ENCODE peak calls at places on chromosomes 11 and 22, in ten cellular contexts. A is HFFc6; U is choroid plexus epithelial cell; N is IMR-90; Y is endothelial cell; F is GM13977; B is chondrocyte; J is CD8-positive, alpha-beta T cell; O is cardiac muscle cell; V is kidney epithelial cell. Q is an unnamed sample.

GRCh38 chr22:17865183-17866055 is 91.2 kb upstream of the BID start:
- DNase-seq in A (no peak), U (no peak), N (no peak), Y (no peak), F (no peak), B (no peak), J (no peak), O (no peak), V (no peak), Q (no peak)

GRCh38 chr11:86708671-86709070 is 36.3 kb upstream of the ME3 start:
- DNase-seq in A (no peak), U (no peak), N (no peak), Y (no peak), F (no peak), B (no peak), J (no peak), O (no peak), V (no peak), Q (no peak)

GRCh38 chr22:22210375-22210774 is 34.2 kb upstream of the VPREB1 start:
- DNase-seq in A (peak), U (peak), N (peak), Y (no peak), F (peak), B (no peak), J (peak), O (no peak), V (peak), Q (peak)

GRCh38 chr11:133948711-133949110 is 8.1 kb downstream of the IGSF9B start:
- DNase-seq in A (no peak), U (no peak), N (no peak), Y (no peak), F (no peak), B (no peak), J (no peak), O (no peak), V (no peak), Q (no peak)

GRCh38 chr11:6357222-6357621 is 33.1 kb upstream of the SMPD1 start:
- DNase-seq in A (peak), U (peak), N (peak), Y (no peak), F (no peak), B (no peak), J (no peak), O (no peak), V (peak), Q (no peak)

GRCh38 chr22:32539631-32540449 is 65.2 kb downstream of the FBXO7 start:
- DNase-seq in A (no peak), U (no peak), N (no peak), Y (no peak), F (no peak), B (no peak), J (no peak), O (peak), V (no peak), Q (no peak)

GRCh38 chr22:24178502-24179440 is 2.5 kb upstream of the SUSD2 start:
- DNase-seq in A (no peak), U (no peak), N (no peak), Y (no peak), F (no peak), B (no peak), J (no peak), O (no peak), V (no peak), Q (no peak)

GRCh38 chr11:128318856-128319474 is 268.4 kb downstream of the ETS1 start:
- DNase-seq in A (no peak), U (peak), N (peak), Y (no peak), F (peak), B (no peak), J (peak), O (no peak), V (no peak), Q (peak)

GRCh38 chr11:122852071-122852831 is 14.0 kb downstream of the CRTAM start:
- DNase-seq in A (peak), U (peak), N (peak), Y (no peak), F (no peak), B (no peak), J (peak), O (no peak), V (no peak), Q (no peak)

GRCh38 chr11:62671604-62672528 is at the start of the genes LBHD1 and UQCC3:
- DNase-seq in A (peak), U (peak), N (peak), Y (peak), F (peak), B (no peak), J (peak), O (peak), V (no peak), Q (peak)

GRCh38 chr11:13098067-13098466 is 89.0 kb downstream of the RASSF10 start:
- DNase-seq in A (no peak), U (no peak), N (no peak), Y (no peak), F (no peak), B (no peak), J (no peak), O (no peak), V (no peak), Q (no peak)

GRCh38 chr11:113181094-113181493 is 133.3 kb upstream of the TTC12 start:
- DNase-seq in A (no peak), U (no peak), N (no peak), Y (no peak), F (no peak), B (no peak), J (no peak), O (no peak), V (no peak), Q (no peak)
- TF ChIP-seq CTCF in A (no peak), U (no peak), N (no peak), Y (no peak), F (no peak), B (no peak), J (no peak), O (no peak), V (no peak), Q (no peak)

DNA sequence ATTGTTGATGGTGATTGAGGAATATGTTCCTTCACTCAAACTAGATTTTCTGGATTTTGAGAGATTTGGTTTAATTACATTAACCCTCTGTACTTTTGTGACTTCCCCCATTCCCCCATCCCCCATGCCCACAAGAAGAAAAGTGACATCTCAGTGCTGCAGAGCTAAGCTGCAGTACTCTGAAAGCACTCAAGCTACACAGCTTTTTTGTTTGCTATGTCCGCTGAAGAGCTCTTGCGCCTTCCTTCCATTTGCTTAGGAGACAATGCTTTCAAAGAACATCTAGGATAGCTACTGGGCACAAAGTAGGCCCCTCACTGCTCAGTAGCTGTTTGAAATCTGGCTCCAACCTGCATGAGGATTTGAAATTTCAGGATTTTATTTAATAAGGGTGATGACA is 69.7 kb downstream of the SLC17A6 start:
- DNase-seq in A (no peak), U (no peak), N (no peak), Y (no peak), F (no peak), B (no peak), J (no peak), O (no peak), V (no peak), Q (no peak)
- TF ChIP-seq CTCF in A (no peak), U (no peak), N (no peak), Y (no peak), F (no peak), B (no peak), J (no peak), O (no peak), V (no peak), Q (no peak)

GRCh38 chr11:90639687-90640086 is 416.8 kb upstream of the CHORDC1 start:
- DNase-seq in A (no peak), U (peak), N (no peak), Y (no peak), F (no peak), B (no peak), J (no peak), O (peak), V (no peak), Q (no peak)
- TF ChIP-seq CTCF in A (peak), U (peak), N (no peak), Y (peak), F (peak), B (peak), J (no peak), O (no peak), V (peak), Q (no peak)

DNA sequence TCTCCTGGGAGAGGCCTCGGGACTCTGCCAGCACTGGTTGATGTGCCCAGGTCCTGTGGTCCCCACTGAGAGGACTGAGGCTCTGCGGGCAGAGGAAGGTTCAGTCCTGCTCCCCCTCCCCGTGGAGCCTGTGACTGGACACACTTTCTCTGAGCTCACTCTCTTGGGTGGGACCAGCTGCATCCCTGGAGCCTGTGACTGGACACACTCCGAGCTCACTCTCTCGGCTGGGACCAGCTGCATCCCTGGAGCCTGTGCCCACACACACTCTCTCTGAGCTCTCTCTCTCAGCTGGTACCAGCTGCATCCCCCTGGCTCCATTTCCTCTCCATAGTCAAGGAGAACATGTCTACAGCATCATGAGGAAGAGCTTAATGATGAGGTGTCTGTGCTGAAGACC is 39.5 kb downstream of the TOLLIP start:
- DNase-seq in A (no peak), U (no peak), N (no peak), Y (no peak), F (no peak), B (no peak), J (no peak), O (no peak), V (no peak), Q (no peak)
- TF ChIP-seq CTCF in A (no peak), U (no peak), N (no peak), Y (no peak), F (no peak), B (no peak), J (no peak), O (no peak), V (no peak), Q (no peak)